ENCODE peak calls at places on chromosomes 6 and 20, in eight cellular contexts. U is naive thymus-derived CD4-positive, alpha-beta T cell; N is stimulated activated naive CD8-positive, alpha-beta T cell treated with anti-CD3 and anti-CD28 coated beads, Interleukin-15, Interleukin-2, amounts not matched to agents 100 U/mL and 50 U/mL, for 24 hours; O is substantia nigra; T is RPMI8226; A is iPS DF 6.9; Q is GM10248; G is activated B cell treated with CpG ODN at 0.5 μM for 24 hours. M is an unnamed sample.

GRCh38 chr6:109816452-109817374 is 125.6 kb downstream of the FIG4 start:
- DNase-seq in Q (no peak), A (no peak), G (no peak), T (no peak), U (no peak), N (no peak), O (no peak), M (no peak)

GRCh38 chr6:111533087-111533784 is 50.2 kb upstream of the REV3L start:
- DNase-seq in G (no peak), U (no peak), N (peak), Q (no peak), T (no peak), O (no peak), A (no peak), M (no peak)

GRCh38 chr6:45212976-45213375 is 115.2 kb upstream of the RUNX2 start:
- DNase-seq in O (no peak), T (no peak), G (no peak), N (no peak), Q (no peak), A (no peak), U (no peak), M (no peak)

GRCh38 chr6:36752886-36753506 is 55.4 kb downstream of the RAB44 start:
- DNase-seq in G (no peak), T (peak), U (no peak), O (no peak), A (no peak), Q (no peak), N (no peak), M (peak)

GRCh38 chr6:167652042-167652700 is 174.5 kb upstream of the AFDN start:
- DNase-seq in O (no peak), A (no peak), U (no peak), N (no peak), T (no peak), Q (no peak), G (no peak), M (no peak)

GRCh38 chr6:136510782-136511181 is 39.4 kb downstream of the MAP7 start:
- DNase-seq in G (no peak), O (no peak), N (peak), T (no peak), U (no peak), A (no peak), Q (peak), M (no peak)

GRCh38 chr20:23106271-23106851 is 20.2 kb upstream of the CD93 start:
- DNase-seq in G (no peak), A (no peak), T (no peak), U (no peak), O (no peak), N (no peak), Q (no peak), M (no peak)

GRCh38 chr6:117195728-117196127 is 69.6 kb upstream of the VGLL2 start:
- DNase-seq in Q (no peak), T (no peak), A (no peak), N (no peak), U (no peak), O (no peak), G (no peak), M (no peak)

GRCh38 chr6:164109770-164110140 is 695.2 kb downstream of the QKI start:
- DNase-seq in G (no peak), A (no peak), U (no peak), O (peak), Q (no peak), N (no peak), T (peak), M (no peak)

GRCh38 chr6:57317060-57317943 is at the start of gene PRIM2:
- DNase-seq in N (peak), U (peak), G (peak), Q (peak), O (peak), A (peak), T (peak), M (peak)

GRCh38 chr6:116060572-116061283 is at the start of gene FRK:
- DNase-seq in A (no peak), Q (no peak), N (no peak), U (no peak), T (peak), G (no peak), O (no peak), M (no peak)

GRCh38 chr6:41286544-41287346 is at the start of gene TREM1:
- DNase-seq in A (no peak), T (no peak), O (peak), Q (no peak), N (no peak), G (no peak), U (no peak), M (no peak)

GRCh38 chr20:38192323-38192885 is 27.3 kb upstream of the TGM2 start:
- DNase-seq in O (no peak), Q (no peak), N (no peak), A (no peak), G (no peak), T (no peak), U (no peak), M (no peak)

GRCh38 chr6:36858407-36858981 is 16.1 kb downstream of the PPIL1 start:
- DNase-seq in G (no peak), T (no peak), N (no peak), O (no peak), U (no peak), A (no peak), Q (no peak), M (no peak)

GRCh38 chr20:38460040-38460623 is 12.5 kb upstream of the RALGAPB start:
- DNase-seq in O (no peak), T (peak), N (no peak), U (no peak), Q (no peak), A (no peak), G (no peak), M (no peak)

GRCh38 chr20:117518-117917 is 24.9 kb upstream of the DEFB126 start:
- DNase-seq in T (no peak), A (no peak), Q (no peak), G (no peak), U (no peak), N (no peak), O (no peak), M (no peak)

GRCh38 chr6:139539852-139540251 is 165.4 kb upstream of the CITED2 start:
- DNase-seq in G (no peak), T (no peak), N (no peak), O (no peak), A (no peak), U (no peak), Q (no peak), M (no peak)

GRCh38 chr20:57170343-57170742 is 96.1 kb downstream of the BMP7 start:
- DNase-seq in U (no peak), T (no peak), O (no peak), A (no peak), N (no peak), G (no peak), Q (no peak), M (no peak)

GRCh38 chr6:159594106-159594749 is 98.8 kb downstream of the SOD2 start:
- DNase-seq in U (no peak), Q (no peak), A (no peak), O (no peak), T (no peak), N (no peak), G (no peak), M (no peak)

GRCh38 chr20:20759132-20759531 is 46.7 kb upstream of the RALGAPA2 start:
- DNase-seq in N (no peak), A (no peak), T (no peak), O (no peak), G (no peak), Q (no peak), U (no peak), M (no peak)

M was measured in naive thymus-derived CD8-positive, alpha-beta T cell.